ENCODE peak calls at places on chromosomes 1 and 21, in seven cellular contexts. One of them, this sample, is unnamed.

GRCh38 chr1:229199892-229200291 is 71.0 kb upstream of the RAB4A start:
- DNase-seq in HCT116: no peak
- DNase-seq in GM23338: no peak
- DNase-seq in A549: no peak
- DNase-seq in K562: peak
- DNase-seq in HepG2: no peak
- DNase-seq in SK-N-SH: no peak
- DNase-seq in this sample: no peak

GRCh38 chr1:192379536-192379935 is 62.7 kb downstream of the RGS21 start:
- DNase-seq in HCT116: no peak
- DNase-seq in GM23338: no peak
- DNase-seq in A549: no peak
- DNase-seq in K562: no peak
- DNase-seq in HepG2: no peak
- DNase-seq in SK-N-SH: no peak
- DNase-seq in this sample: no peak

GRCh38 chr21:35611752-35612151 is 448.6 kb downstream of the SETD4 start:
- DNase-seq in HCT116: no peak
- DNase-seq in GM23338: no peak
- DNase-seq in A549: no peak
- DNase-seq in K562: no peak
- DNase-seq in HepG2: no peak
- DNase-seq in SK-N-SH: no peak
- DNase-seq in this sample: no peak

GRCh38 chr1:212754715-212755114 is 36.9 kb downstream of the NSL1 start:
- DNase-seq in HCT116: no peak
- DNase-seq in GM23338: peak
- DNase-seq in A549: no peak
- DNase-seq in K562: peak
- DNase-seq in HepG2: no peak
- DNase-seq in SK-N-SH: peak
- DNase-seq in this sample: peak

GRCh38 chr1:154881820-154882535 is 11.9 kb upstream of the KCNN3 start:
- DNase-seq in HCT116: no peak
- DNase-seq in GM23338: peak
- DNase-seq in A549: no peak
- DNase-seq in K562: no peak
- DNase-seq in HepG2: no peak
- DNase-seq in SK-N-SH: no peak
- DNase-seq in this sample: no peak

GRCh38 chr1:151546006-151546925 is 6.2 kb downstream of the TUFT1 start:
- DNase-seq in HCT116: no peak
- DNase-seq in GM23338: no peak
- DNase-seq in A549: no peak
- DNase-seq in K562: no peak
- DNase-seq in HepG2: no peak
- DNase-seq in SK-N-SH: no peak
- DNase-seq in this sample: no peak

GRCh38 chr1:15038232-15039016 is 115.1 kb upstream of the TMEM51 start:
- DNase-seq in HCT116: peak
- DNase-seq in GM23338: peak
- DNase-seq in A549: no peak
- DNase-seq in K562: peak
- DNase-seq in HepG2: peak
- DNase-seq in SK-N-SH: peak
- DNase-seq in this sample: peak

GRCh38 chr1:40986328-40986783 is 6.9 kb downstream of the CTPS1 start:
- DNase-seq in HCT116: no peak
- DNase-seq in GM23338: no peak
- DNase-seq in A549: no peak
- DNase-seq in K562: no peak
- DNase-seq in HepG2: no peak
- DNase-seq in SK-N-SH: no peak
- DNase-seq in this sample: no peak

GRCh38 chr1:33634806-33635205 is 162.4 kb downstream of the ZSCAN20 start:
- DNase-seq in HCT116: peak
- DNase-seq in GM23338: peak
- DNase-seq in A549: peak
- DNase-seq in K562: peak
- DNase-seq in HepG2: peak
- DNase-seq in SK-N-SH: peak
- DNase-seq in this sample: peak

GRCh38 chr1:44230796-44231195 is 17.5 kb downstream of the DMAP1 start:
- DNase-seq in HCT116: no peak
- DNase-seq in GM23338: no peak
- DNase-seq in A549: no peak
- DNase-seq in K562: no peak
- DNase-seq in HepG2: no peak
- DNase-seq in SK-N-SH: no peak
- DNase-seq in this sample: no peak

GRCh38 chr1:107538502-107538901 is 397.7 kb downstream of the NTNG1 start:
- DNase-seq in HCT116: no peak
- DNase-seq in GM23338: peak
- DNase-seq in A549: no peak
- DNase-seq in K562: no peak
- DNase-seq in HepG2: no peak
- DNase-seq in SK-N-SH: no peak
- DNase-seq in this sample: no peak

GRCh38 chr1:9069324-9070100 is at the start of gene SLC2A5:
- DNase-seq in HCT116: no peak
- DNase-seq in GM23338: no peak
- DNase-seq in A549: no peak
- DNase-seq in K562: no peak
- DNase-seq in HepG2: no peak
- DNase-seq in SK-N-SH: no peak
- DNase-seq in this sample: peak

GRCh38 chr1:50750021-50750619 is 209.9 kb downstream of the FAF1 start:
- DNase-seq in HCT116: peak
- DNase-seq in GM23338: peak
- DNase-seq in A549: peak
- DNase-seq in K562: peak
- DNase-seq in HepG2: peak
- DNase-seq in SK-N-SH: peak
- DNase-seq in this sample: no peak

GRCh38 chr1:50930965-50931737 is 28.9 kb downstream of the FAF1 start:
- DNase-seq in HCT116: no peak
- DNase-seq in GM23338: no peak
- DNase-seq in A549: no peak
- DNase-seq in K562: peak
- DNase-seq in HepG2: no peak
- DNase-seq in SK-N-SH: no peak
- DNase-seq in this sample: no peak

GRCh38 chr1:232364654-232365382 is 265.1 kb downstream of the SIPA1L2 start:
- DNase-seq in HCT116: no peak
- DNase-seq in GM23338: no peak
- DNase-seq in A549: no peak
- DNase-seq in K562: no peak
- DNase-seq in HepG2: no peak
- DNase-seq in SK-N-SH: no peak
- DNase-seq in this sample: no peak

GRCh38 chr1:238710697-238711096 is 675.7 kb upstream of the CHRM3 start:
- DNase-seq in HCT116: no peak
- DNase-seq in GM23338: peak
- DNase-seq in A549: no peak
- DNase-seq in K562: no peak
- DNase-seq in HepG2: no peak
- DNase-seq in SK-N-SH: no peak
- DNase-seq in this sample: no peak

GRCh38 chr1:98054367-98054701 is 133.5 kb upstream of the DPYD start:
- DNase-seq in HCT116: no peak
- DNase-seq in GM23338: no peak
- DNase-seq in A549: no peak
- DNase-seq in K562: no peak
- DNase-seq in HepG2: no peak
- DNase-seq in SK-N-SH: no peak
- DNase-seq in this sample: no peak

GRCh38 chr1:43953361-43953760 is 6.6 kb downstream of the IPO13 start:
- DNase-seq in HCT116: no peak
- DNase-seq in GM23338: no peak
- DNase-seq in A549: no peak
- DNase-seq in K562: no peak
- DNase-seq in HepG2: no peak
- DNase-seq in SK-N-SH: no peak
- DNase-seq in this sample: no peak

GRCh38 chr1:22275626-22276395 is 132.9 kb upstream of the WNT4 start:
- DNase-seq in HCT116: peak
- DNase-seq in GM23338: peak
- DNase-seq in A549: peak
- DNase-seq in K562: peak
- DNase-seq in HepG2: no peak
- DNase-seq in SK-N-SH: peak
- DNase-seq in this sample: peak

DNA sequence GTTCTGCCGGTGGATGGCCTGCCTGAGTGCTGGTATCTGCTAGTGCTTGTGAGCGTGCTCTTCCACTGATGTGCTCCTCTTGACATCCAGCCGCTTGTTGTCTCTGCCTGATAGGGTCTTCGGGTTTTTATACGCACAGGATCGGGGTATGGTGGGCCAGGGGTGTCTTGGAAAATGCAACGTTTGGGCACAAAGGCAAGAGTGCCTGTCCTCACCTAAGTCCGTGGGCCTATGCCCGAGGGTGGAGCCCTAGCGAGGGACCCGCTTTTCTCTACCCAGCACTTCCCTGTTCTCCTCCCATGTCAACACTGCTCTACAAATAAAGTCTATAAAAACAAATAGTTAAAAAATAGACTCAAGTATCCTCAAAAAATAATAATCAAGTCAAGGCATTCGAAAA is 1007.8 kb downstream of the PLA2G4A start:
- DNase-seq in HCT116: no peak
- DNase-seq in GM23338: no peak
- DNase-seq in A549: no peak
- DNase-seq in K562: no peak
- DNase-seq in HepG2: no peak
- DNase-seq in SK-N-SH: no peak
- DNase-seq in this sample: no peak
- TF ChIP-seq REST in HCT116: no peak
- TF ChIP-seq REST in GM23338: no peak
- TF ChIP-seq REST in A549: no peak
- TF ChIP-seq REST in K562: no peak
- TF ChIP-seq REST in HepG2: no peak
- TF ChIP-seq REST in SK-N-SH: no peak
- TF ChIP-seq REST in this sample: no peak

GRCh38 chr1:214022229-214022791 is 34.5 kb downstream of the PROX1 start:
- DNase-seq in HCT116: no peak
- DNase-seq in GM23338: no peak
- DNase-seq in A549: no peak
- DNase-seq in K562: no peak
- DNase-seq in HepG2: no peak
- DNase-seq in SK-N-SH: no peak
- DNase-seq in this sample: no peak

GRCh38 chr1:214022810-214023425 is 35.1 kb downstream of the PROX1 start:
- DNase-seq in HCT116: no peak
- DNase-seq in GM23338: no peak
- DNase-seq in A549: no peak
- DNase-seq in K562: no peak
- DNase-seq in HepG2: no peak
- DNase-seq in SK-N-SH: peak
- DNase-seq in this sample: no peak

GRCh38 chr1:214021321-214021720 is 33.5 kb downstream of the PROX1 start:
- DNase-seq in HCT116: no peak
- DNase-seq in GM23338: no peak
- DNase-seq in A549: no peak
- DNase-seq in K562: no peak
- DNase-seq in HepG2: no peak
- DNase-seq in SK-N-SH: no peak
- DNase-seq in this sample: no peak

GRCh38 chr1:214018605-214019268 is 31.0 kb downstream of the PROX1 start:
- DNase-seq in HCT116: no peak
- DNase-seq in GM23338: no peak
- DNase-seq in A549: no peak
- DNase-seq in K562: no peak
- DNase-seq in HepG2: no peak
- DNase-seq in SK-N-SH: no peak
- DNase-seq in this sample: no peak

GRCh38 chr1:214019499-214019898 is 31.7 kb downstream of the PROX1 start:
- DNase-seq in HCT116: no peak
- DNase-seq in GM23338: no peak
- DNase-seq in A549: no peak
- DNase-seq in K562: no peak
- DNase-seq in HepG2: no peak
- DNase-seq in SK-N-SH: peak
- DNase-seq in this sample: no peak
- H3K4me3 ChIP-seq in HCT116: no peak
- H3K4me3 ChIP-seq in GM23338: no peak
- H3K4me3 ChIP-seq in A549: no peak
- H3K4me3 ChIP-seq in K562: no peak
- H3K4me3 ChIP-seq in HepG2: no peak
- H3K4me3 ChIP-seq in SK-N-SH: no peak
- H3K4me3 ChIP-seq in this sample: no peak

DNA sequence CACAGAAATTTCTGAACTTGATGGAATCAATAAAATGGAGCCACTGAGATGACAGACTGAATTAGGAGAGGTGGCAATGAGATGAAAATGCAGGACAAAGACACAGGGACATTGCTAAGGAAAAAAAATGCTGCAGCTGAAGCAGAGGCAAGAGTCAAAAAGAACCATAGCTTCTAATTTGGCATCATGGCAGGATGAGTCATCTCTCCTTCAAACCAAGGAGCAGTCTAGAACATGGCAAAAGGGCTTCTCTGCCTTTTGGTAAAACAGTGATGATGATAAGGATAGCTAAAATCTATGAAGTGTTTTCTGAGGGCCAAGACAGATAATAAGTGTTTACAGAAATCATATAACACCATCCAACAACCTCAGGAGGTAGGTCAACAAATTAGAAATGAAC is 16.8 kb downstream of the SLC19A2 start:
- DNase-seq in HCT116: no peak
- DNase-seq in GM23338: no peak
- DNase-seq in A549: no peak
- DNase-seq in K562: no peak
- DNase-seq in HepG2: no peak
- DNase-seq in SK-N-SH: no peak
- DNase-seq in this sample: no peak
- TF ChIP-seq REST in HCT116: no peak
- TF ChIP-seq REST in GM23338: no peak
- TF ChIP-seq REST in A549: no peak
- TF ChIP-seq REST in K562: no peak
- TF ChIP-seq REST in HepG2: no peak
- TF ChIP-seq REST in SK-N-SH: no peak
- TF ChIP-seq REST in this sample: no peak

DNA sequence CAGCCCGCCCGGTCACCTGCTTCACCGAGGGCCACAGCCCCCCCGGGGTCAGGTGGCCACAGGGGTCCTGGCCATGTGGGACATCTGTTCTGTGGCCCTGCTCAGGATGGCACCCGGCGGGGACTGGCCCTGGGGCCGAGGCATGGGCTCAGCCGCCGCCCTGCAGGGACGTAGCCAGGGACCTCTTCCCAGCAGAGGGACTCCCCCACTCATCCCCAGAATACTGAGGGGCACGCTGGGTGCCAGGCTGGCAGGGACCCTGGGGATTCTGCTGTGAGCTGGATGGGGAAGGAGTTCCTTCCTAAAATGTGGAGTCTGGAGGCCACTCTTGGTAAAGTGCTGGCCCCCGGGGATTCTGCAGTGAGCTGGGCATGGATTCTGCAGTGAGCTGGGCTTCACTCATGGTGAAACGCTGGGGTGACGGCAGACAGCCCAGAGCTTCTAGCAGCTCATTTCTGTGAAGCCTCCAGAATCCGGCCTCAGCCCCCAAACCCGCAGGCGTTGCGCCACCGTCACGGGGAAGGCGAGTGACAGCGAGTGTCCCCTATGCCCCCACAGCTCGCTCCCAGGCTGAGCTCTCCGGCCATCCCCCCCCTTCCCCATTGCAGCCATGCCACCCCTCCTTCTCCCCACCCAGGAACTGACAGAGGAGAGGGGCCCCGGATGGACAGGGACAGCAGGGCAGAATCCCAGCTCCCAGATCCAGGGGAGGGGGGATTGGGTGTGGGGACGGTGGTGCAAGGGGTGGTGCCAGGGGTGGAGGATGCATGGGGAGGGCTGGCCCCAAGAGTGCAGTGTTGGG is 1.4 kb downstream of the ITGB2 start:
- DNase-seq in HCT116: no peak
- DNase-seq in GM23338: no peak
- DNase-seq in A549: no peak
- DNase-seq in K562: no peak
- DNase-seq in HepG2: no peak
- DNase-seq in SK-N-SH: no peak
- DNase-seq in this sample: peak
- H3K4me3 ChIP-seq in HCT116: no peak
- H3K4me3 ChIP-seq in GM23338: peak
- H3K4me3 ChIP-seq in A549: no peak
- H3K4me3 ChIP-seq in K562: no peak
- H3K4me3 ChIP-seq in HepG2: no peak
- H3K4me3 ChIP-seq in SK-N-SH: no peak
- H3K4me3 ChIP-seq in this sample: peak